ENCODE peak calls at places on chromosomes 11 and 22, in ten cellular contexts. F is A549, P is T-helper 2 cell, J is H54, Y is GM18507, Z is NCI-H1436, H is Right ventricle myocardium superior, E is B cell, S is WTC11, X is T-cell. O is an unnamed sample.

GRCh38 chr22:23163665-23164064 is 16.6 kb upstream of the BCR start:
- DNase-seq in F (no peak), P (no peak), J (no peak), Y (no peak), Z (no peak), H (peak; percentile 86), E (no peak), S (no peak), X (no peak), O (no peak)

GRCh38 chr11:2445107-2445947 is 519 bp downstream of the KCNQ1 start:
- DNase-seq in F (no peak), P (no peak), J (no peak), Y (no peak), Z (no peak), H (peak; percentile 55), E (no peak), S (peak; percentile 39), X (no peak), O (no peak)

GRCh38 chr11:104214517-104214916 is 50.6 kb upstream of the PDGFD start:
- DNase-seq in F (no peak), P (no peak), J (no peak), Y (no peak), Z (no peak), H (no peak), E (no peak), S (no peak), X (no peak), O (no peak)

GRCh38 chr11:12042215-12042676 is 33.8 kb upstream of the DKK3 start:
- DNase-seq in F (peak; percentile 63), P (no peak), J (peak; percentile 40), Y (no peak), Z (no peak), H (no peak), E (no peak), S (no peak), X (no peak), O (peak; percentile 78)

GRCh38 chr22:40572976-40573375 is 63.5 kb downstream of the MRTFA start:
- DNase-seq in F (no peak), P (no peak), J (no peak), Y (no peak), Z (no peak), H (no peak), E (no peak), S (no peak), X (no peak), O (no peak)

GRCh38 chr11:15307600-15307999 is 192.9 kb downstream of the INSC start:
- DNase-seq in F (no peak), P (no peak), J (no peak), Y (no peak), Z (no peak), H (no peak), E (no peak), S (peak; percentile 50), X (no peak), O (no peak)

GRCh38 chr22:24205438-24206189 is 24.3 kb downstream of the SUSD2 start:
- DNase-seq in F (no peak), P (no peak), J (no peak), Y (no peak), Z (no peak), H (no peak), E (no peak), S (no peak), X (no peak), O (no peak)

GRCh38 chr11:120306519-120307242 is 18.4 kb upstream of the TLCD5 start:
- DNase-seq in F (peak; percentile 65), P (no peak), J (peak; percentile 62), Y (no peak), Z (no peak), H (no peak), E (no peak), S (peak; percentile 52), X (no peak), O (peak; percentile 73)

GRCh38 chr11:10496296-10496936 is 41.4 kb downstream of the AMPD3 start:
- DNase-seq in F (no peak), P (no peak), J (no peak), Y (no peak), Z (no peak), H (no peak), E (no peak), S (no peak), X (no peak), O (no peak)

GRCh38 chr22:17120281-17120680 is 879 bp downstream of the TMEM121B start:
- DNase-seq in F (peak; percentile 27), P (peak; percentile 40), J (no peak), Y (no peak), Z (no peak), H (peak; percentile 72), E (no peak), S (peak; percentile 93), X (peak; percentile 39), O (peak; percentile 67)

GRCh38 chr11:114774599-114775365 is 96.5 kb downstream of the NXPE2 start:
- DNase-seq in F (peak; percentile 55), P (no peak), J (peak; percentile 26), Y (no peak), Z (peak; percentile 64), H (no peak), E (no peak), S (peak; percentile 81), X (no peak), O (peak; percentile 31)

GRCh38 chr22:20316217-20316843 is 3.5 kb downstream of the DGCR6L start:
- DNase-seq in F (no peak), P (no peak), J (no peak), Y (no peak), Z (no peak), H (peak; percentile 27), E (no peak), S (peak; percentile 6), X (no peak), O (no peak)

GRCh38 chr22:21714059-21714770 is 21.4 kb downstream of the YPEL1 start:
- DNase-seq in F (no peak), P (no peak), J (no peak), Y (no peak), Z (no peak), H (peak; percentile 43), E (no peak), S (no peak), X (no peak), O (no peak)

GRCh38 chr11:74257934-74258553 is 53.4 kb downstream of the P4HA3 start:
- DNase-seq in F (peak; percentile 32), P (no peak), J (no peak), Y (no peak), Z (no peak), H (peak; percentile 69), E (no peak), S (no peak), X (no peak), O (no peak)

GRCh38 chr11:10390375-10390774 is 64.7 kb upstream of the AMPD3 start:
- DNase-seq in F (peak; percentile 66), P (no peak), J (no peak), Y (no peak), Z (no peak), H (no peak), E (no peak), S (no peak), X (no peak), O (no peak)

GRCh38 chr22:49724030-49724892 is 103.4 kb downstream of the BRD1 start:
- DNase-seq in F (no peak), P (peak; percentile 25), J (no peak), Y (no peak), Z (no peak), H (no peak), E (no peak), S (no peak), X (no peak), O (no peak)

GRCh38 chr11:117466966-117467365 is 139.3 kb downstream of the CEP164 start:
- DNase-seq in F (no peak), P (no peak), J (no peak), Y (no peak), Z (no peak), H (no peak), E (no peak), S (no peak), X (no peak), O (no peak)

GRCh38 chr11:92911478-92911877 is 58.0 kb upstream of the MTNR1B start:
- DNase-seq in F (no peak), P (no peak), J (no peak), Y (no peak), Z (no peak), H (no peak), E (no peak), S (no peak), X (no peak), O (no peak)

GRCh38 chr11:87421422-87421821 is 383.7 kb downstream of the TMEM135 start:
- DNase-seq in F (peak; percentile 83), P (no peak), J (no peak), Y (peak; percentile 15), Z (peak; percentile 70), H (no peak), E (no peak), S (peak; percentile 32), X (no peak), O (peak; percentile 66)

GRCh38 chr22:34966980-34967379 is 99.0 kb upstream of the ISX start:
- DNase-seq in F (peak; percentile 17), P (no peak), J (peak; percentile 64), Y (no peak), Z (no peak), H (no peak), E (no peak), S (no peak), X (no peak), O (peak; percentile 2)

GRCh38 chr11:68297812-68298658 is 14.4 kb upstream of the LRP5 start:
- DNase-seq in F (peak; percentile 81), P (peak; percentile 59), J (peak; percentile 85), Y (peak; percentile 72), Z (peak; percentile 35), H (peak; percentile 88), E (peak; percentile 77), S (peak; percentile 87), X (peak; percentile 64), O (peak; percentile 94)

GRCh38 chr22:37634505-37635002 is 4.9 kb upstream of the SH3BP1 start:
- DNase-seq in F (no peak), P (no peak), J (no peak), Y (no peak), Z (no peak), H (no peak), E (no peak), S (no peak), X (no peak), O (no peak)

GRCh38 chr22:23207786-23208325 is 27.5 kb downstream of the BCR start:
- DNase-seq in F (no peak), P (no peak), J (no peak), Y (no peak), Z (no peak), H (no peak), E (peak; percentile 73), S (no peak), X (no peak), O (no peak)

GRCh38 chr22:44225091-44225689 is 44.5 kb downstream of the PARVG start:
- DNase-seq in F (no peak), P (no peak), J (no peak), Y (no peak), Z (no peak), H (no peak), E (no peak), S (no peak), X (no peak), O (no peak)

GRCh38 chr11:1086171-1087102 is 11.8 kb downstream of the MUC2 start:
- DNase-seq in F (no peak), P (no peak), J (no peak), Y (no peak), Z (no peak), H (peak; percentile 32), E (no peak), S (peak; percentile 5), X (no peak), O (no peak)

GRCh38 chr22:32202539-32203180 is 2.2 kb downstream of the RFPL2 start:
- DNase-seq in F (peak; percentile 78), P (no peak), J (peak; percentile 20), Y (no peak), Z (peak; percentile 37), H (peak; percentile 59), E (no peak), S (peak; percentile 63), X (peak; percentile 11), O (peak; percentile 39)

GRCh38 chr11:31640611-31641010 is 131.0 kb downstream of the ELP4 start:
- DNase-seq in F (no peak), P (no peak), J (no peak), Y (no peak), Z (no peak), H (no peak), E (no peak), S (no peak), X (no peak), O (no peak)

GRCh38 chr11:35050596-35050995 is 88.4 kb upstream of the CD44 start:
- DNase-seq in F (no peak), P (no peak), J (no peak), Y (no peak), Z (no peak), H (no peak), E (no peak), S (no peak), X (no peak), O (no peak)